ENCODE peak calls at places on chromosome 10, in nine cellular contexts. P, A, J, D, Q, T, U, X and F are unnamed samples. For H3K9me3, the result is how much of the 10 kb centered on the place peaks cover.

GRCh38 chr10:122514045-122514840 is 46.3 kb upstream of the DMBT1 start:
- DNase-seq in J (no peak), Q (no peak), X (no peak), U (no peak), A (peak), T (no peak), P (no peak), D (no peak), F (no peak)

GRCh38 chr10:48464871-48465736 is 139.8 kb downstream of the ARHGAP22 start:
- DNase-seq in A (no peak), P (peak), T (no peak), X (no peak), D (no peak), U (peak), J (no peak), Q (no peak), F (no peak)

GRCh38 chr10:120823251-120823650 is 27.9 kb upstream of the WDR11 start:
- DNase-seq in Q (no peak), D (no peak), A (peak), T (no peak), U (no peak), P (no peak), X (no peak), J (no peak), F (no peak)

GRCh38 chr10:108544500-108545120 is 1378.7 kb downstream of the XPNPEP1 start:
- DNase-seq in U (peak), J (peak), D (peak), T (peak), P (peak), A (peak), X (peak), Q (peak), F (no peak)

GRCh38 chr10:116104210-116104932 is 168.6 kb downstream of the GFRA1 start:
- DNase-seq in T (no peak), P (no peak), U (no peak), D (no peak), X (no peak), A (peak), Q (no peak), J (no peak), F (no peak)

GRCh38 chr10:53580465-53580864 is 807.9 kb upstream of the MBL2 start:
- DNase-seq in P (no peak), A (no peak), J (no peak), Q (no peak), X (no peak), D (no peak), U (no peak), T (no peak), F (no peak)

GRCh38 chr10:128481152-128481551 is 354.9 kb upstream of the MKI67 start:
- DNase-seq in X (no peak), T (no peak), A (no peak), U (no peak), P (no peak), D (no peak), J (no peak), Q (no peak), F (no peak)

GRCh38 chr10:98030093-98030821 is at the start of gene CRTAC1:
- DNase-seq in T (no peak), D (no peak), J (peak), U (peak), A (peak), X (no peak), P (peak), Q (peak), F (no peak)

GRCh38 chr10:16519250-16519907 is 2.3 kb downstream of the C1QL3 start:
- DNase-seq in P (no peak), U (no peak), T (no peak), J (no peak), X (no peak), D (no peak), A (no peak), Q (no peak), F (no peak)

GRCh38 chr10:132293416-132294195 is 14.1 kb downstream of the STK32C start:
- DNase-seq in Q (no peak), A (no peak), D (no peak), X (no peak), P (peak), T (no peak), J (no peak), U (no peak), F (no peak)

GRCh38 chr10:3167611-3168330 is 4.8 kb downstream of the PITRM1 start:
- DNase-seq in X (no peak), U (no peak), A (no peak), P (no peak), T (no peak), D (no peak), J (no peak), Q (no peak), F (no peak)

GRCh38 chr10:48792687-48793096 is 108.0 kb downstream of the WDFY4 start:
- DNase-seq in J (peak), P (no peak), U (no peak), D (no peak), T (no peak), A (peak), X (no peak), Q (peak), F (no peak)

GRCh38 chr10:100508691-100509150 is 10.9 kb downstream of the SEC31B start:
- DNase-seq in X (peak), P (no peak), T (peak), Q (no peak), U (no peak), J (peak), D (peak), A (peak), F (peak)

GRCh38 chr10:32207544-32207943 is 139.4 kb downstream of the EPC1 start:
- DNase-seq in X (peak), Q (peak), J (peak), D (peak), A (peak), P (peak), T (peak), U (peak), F (peak)

GRCh38 chr10:90732581-90732980 is 125.3 kb downstream of the HTR7 start:
- DNase-seq in A (no peak), X (no peak), J (no peak), P (no peak), D (no peak), T (no peak), U (no peak), Q (no peak), F (no peak)

GRCh38 chr10:31697271-31698168 is 231.1 kb downstream of the ARHGAP12 start:
- DNase-seq in Q (peak), U (peak), D (no peak), A (peak), J (peak), P (peak), X (no peak), T (no peak), F (no peak)

GRCh38 chr10:101053516-101053915 is 8.3 kb upstream of the KAZALD1 start:
- DNase-seq in D (no peak), U (no peak), P (no peak), T (no peak), X (no peak), J (no peak), A (peak), Q (no peak), F (no peak)

GRCh38 chr10:124094419-124094785 is 1.0 kb upstream of the CHST15 start:
- DNase-seq in X (no peak), P (no peak), U (no peak), J (peak), A (no peak), Q (no peak), D (no peak), T (peak), F (no peak)
- H3K4me3 ChIP-seq in X (no peak), P (peak), U (peak), J (no peak), A (no peak), Q (peak), D (peak), T (peak), F (no peak)

DNA sequence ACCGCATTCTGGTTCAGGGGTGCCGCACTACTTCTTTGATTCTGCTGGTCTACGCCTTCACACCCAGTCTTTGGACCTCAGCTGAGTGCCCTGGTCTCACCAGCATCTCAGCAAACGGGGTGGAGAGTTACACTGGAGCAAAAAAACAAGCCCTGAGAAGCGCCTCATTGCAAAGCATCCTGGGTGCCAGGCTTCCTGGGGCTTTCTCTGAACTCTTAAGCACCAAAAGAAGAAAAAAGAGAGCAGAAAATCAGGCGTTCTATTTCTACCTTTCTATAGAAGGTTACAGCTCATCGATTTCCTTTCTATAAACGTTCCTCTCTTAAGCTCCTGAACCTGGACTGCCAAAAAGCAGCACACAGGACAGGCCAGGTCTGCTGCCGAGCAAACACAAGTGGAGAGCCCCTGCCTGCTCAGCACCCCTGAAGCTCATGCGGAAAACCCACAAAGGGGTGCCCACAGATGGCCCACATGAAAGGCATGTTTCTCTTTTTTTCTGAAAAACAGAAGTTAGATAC is 217.9 kb downstream of the SFMBT2 start:
- DNase-seq in Q (no peak), U (no peak), X (no peak), T (no peak), D (no peak), P (no peak), A (no peak), J (no peak), F (peak)
- H3K27ac ChIP-seq in Q (no peak), U (no peak), X (no peak), T (no peak), D (no peak), P (no peak), A (no peak), J (no peak), F (no peak)

GRCh38 chr10:130283234-130283574 is 147.0 kb downstream of the GLRX3 start:
- DNase-seq in U (no peak), A (no peak), X (no peak), J (no peak), T (no peak), P (no peak), Q (no peak), D (no peak), F (no peak)
- H3K9me3 ChIP-seq in U (half or more), A (under half), X (under half), J (under half), T (under half), P (half or more), Q (half or more), D (under half), F (under half)

DNA sequence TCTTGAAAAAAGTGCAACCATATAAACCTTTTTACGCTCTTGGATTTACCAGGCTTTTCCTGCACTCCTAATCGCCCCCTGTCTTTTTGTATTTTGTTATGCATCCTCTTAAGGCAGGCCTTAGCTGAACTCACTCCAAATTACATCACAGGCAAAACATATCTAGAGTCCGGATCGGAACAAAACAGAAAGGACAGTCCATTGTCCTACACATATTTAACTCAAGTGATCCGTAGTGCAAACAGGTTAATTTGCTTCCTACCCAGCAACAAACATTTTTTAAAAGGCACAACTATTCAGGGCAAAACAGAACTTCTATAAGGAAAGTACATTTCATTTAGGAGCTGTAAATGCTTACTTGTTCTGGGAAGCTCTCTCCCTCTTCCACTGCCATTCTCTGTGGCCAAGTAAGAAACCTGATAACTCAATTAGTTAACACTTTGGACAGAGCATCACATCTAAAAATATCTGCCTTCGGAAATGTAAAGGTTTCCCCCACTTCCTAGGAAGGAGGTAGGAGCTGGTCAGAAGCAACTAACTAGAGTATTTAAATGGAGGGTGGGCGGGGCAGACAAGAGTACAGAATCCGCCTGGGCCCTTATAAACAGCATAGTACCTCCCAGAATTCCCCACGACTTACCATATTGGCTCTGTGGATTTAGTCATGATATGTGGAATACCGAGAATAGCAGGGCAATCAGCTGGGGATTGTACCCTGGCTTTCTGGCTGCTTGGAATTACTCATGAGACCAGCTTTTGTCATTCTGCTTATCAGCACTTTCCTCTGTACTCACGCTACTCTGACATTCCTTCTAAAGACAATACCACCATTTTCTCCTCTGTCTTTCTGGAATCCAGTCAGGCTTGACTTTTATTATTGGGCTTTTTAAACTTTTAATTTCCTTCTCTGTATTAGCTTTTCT is 89.5 kb downstream of the ANK3 start:
- DNase-seq in T (no peak), A (peak), U (no peak), D (no peak), P (no peak), X (peak), J (peak), Q (no peak), F (no peak)
- H3K4me3 ChIP-seq in T (no peak), A (no peak), U (no peak), D (no peak), P (peak), X (peak), J (no peak), Q (no peak), F (no peak)

GRCh38 chr10:71316786-71317160 is 2.3 kb upstream of the SLC29A3 start:
- DNase-seq in U (no peak), P (no peak), Q (no peak), T (no peak), D (no peak), A (no peak), X (no peak), J (no peak), F (no peak)

GRCh38 chr10:71314028-71314693 is 4.9 kb upstream of the SLC29A3 start:
- DNase-seq in T (peak), P (no peak), D (peak), U (peak), X (peak), Q (no peak), A (peak), J (peak), F (peak)

GRCh38 chr10:71319042-71319799 is at the start of gene SLC29A3:
- DNase-seq in T (peak), A (peak), P (peak), Q (peak), J (peak), U (peak), X (peak), D (peak), F (peak)

GRCh38 chr10:71314694-71315225 is 4.3 kb upstream of the SLC29A3 start:
- DNase-seq in D (no peak), T (no peak), A (no peak), U (no peak), Q (no peak), P (no peak), J (no peak), X (no peak), F (no peak)

GRCh38 chr10:71316081-71316785 is 2.8 kb upstream of the SLC29A3 start:
- DNase-seq in X (no peak), Q (no peak), U (no peak), T (peak), A (peak), D (no peak), P (no peak), J (no peak), F (no peak)
- H3K27ac ChIP-seq in X (no peak), Q (no peak), U (no peak), T (peak), A (no peak), D (no peak), P (no peak), J (no peak), F (no peak)

DNA sequence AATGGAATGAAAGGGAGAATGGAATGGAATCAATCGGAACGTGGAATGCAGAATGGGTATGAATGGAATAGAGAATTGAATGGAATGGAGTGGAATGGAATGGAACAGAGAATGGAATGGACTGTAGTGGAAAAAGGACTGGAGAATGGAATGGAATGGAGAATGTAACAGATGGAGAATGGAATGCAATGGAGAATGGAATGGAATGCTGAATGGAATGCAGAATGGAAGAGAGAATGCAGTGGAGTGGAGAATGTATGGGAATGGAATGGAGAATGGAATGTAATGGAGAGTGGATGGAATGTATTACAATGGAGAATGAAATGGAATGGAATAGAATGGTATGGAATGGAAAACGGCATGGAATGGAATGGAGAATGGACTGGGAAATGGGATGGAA is 96.9 kb downstream of the NSUN6 start:
- DNase-seq in U (no peak), D (no peak), J (no peak), A (peak), X (no peak), T (no peak), Q (no peak), P (no peak), F (no peak)
- H3K9me3 ChIP-seq in U (under half), D (under half), J (under half), A (under half), X (under half), T (under half), Q (under half), P (under half), F (under half)

GRCh38 chr10:78960316-78960800 is 108.4 kb upstream of the ZMIZ1 start:
- DNase-seq in D (no peak), P (peak), U (peak), X (no peak), T (no peak), Q (peak), A (peak), J (peak), F (no peak)
- H3K4me3 ChIP-seq in D (no peak), P (no peak), U (no peak), X (no peak), T (no peak), Q (no peak), A (no peak), J (no peak), F (no peak)

GRCh38 chr10:29797616-29798015 is 162.8 kb upstream of the SVIL start:
- DNase-seq in D (no peak), A (no peak), U (no peak), Q (no peak), T (no peak), P (no peak), J (no peak), X (no peak), F (no peak)

GRCh38 chr10:29791773-29792172 is 157.0 kb upstream of the SVIL start:
- DNase-seq in D (no peak), J (no peak), Q (no peak), P (no peak), T (no peak), A (no peak), U (no peak), X (no peak), F (no peak)

GRCh38 chr10:29798876-29799690 is 164.3 kb upstream of the SVIL start:
- DNase-seq in X (no peak), A (no peak), P (no peak), T (no peak), J (no peak), U (no peak), D (no peak), Q (no peak), F (no peak)

GRCh38 chr10:29794776-29795635 is 160.2 kb upstream of the SVIL start:
- DNase-seq in U (no peak), X (no peak), A (peak), D (no peak), T (no peak), P (no peak), Q (no peak), J (no peak), F (no peak)

GRCh38 chr10:29795856-29796255 is 161.1 kb upstream of the SVIL start:
- DNase-seq in X (no peak), U (no peak), J (no peak), A (peak), P (no peak), Q (no peak), T (no peak), D (no peak), F (no peak)
- H3K27ac ChIP-seq in X (no peak), U (peak), J (peak), A (no peak), P (no peak), Q (no peak), T (no peak), D (no peak), F (no peak)